ENCODE peak calls at places on chromosomes 12 and 14, in nine cellular contexts. L is upper lobe of right lung, O is kidney, D is fibroblast of pulmonary artery, U is coronary artery, I is astrocyte, X is HFF-Myc, C is fibroblast of the aortic adventitia, P is GM12865. A is an unnamed sample.

GRCh38 chr14:66401447-66402095 is 84.6 kb upstream of the CCDC196 start:
- DNase-seq in O (no peak), D (peak), C (peak), L (no peak), I (no peak), X (no peak), U (no peak), P (peak), A (no peak)

GRCh38 chr12:38911611-38912010 is 6.2 kb upstream of the CPNE8 start:
- DNase-seq in U (no peak), L (no peak), I (no peak), O (no peak), C (no peak), X (no peak), D (no peak), P (no peak), A (peak)

GRCh38 chr14:77318006-77318553 is 2.6 kb downstream of the POMT2 start:
- DNase-seq in L (no peak), I (no peak), X (no peak), U (no peak), C (no peak), P (no peak), O (no peak), D (no peak), A (no peak)

GRCh38 chr12:1217191-1217949 is 226.3 kb downstream of the ERC1 start:
- DNase-seq in D (peak), U (no peak), L (no peak), P (no peak), X (peak), O (no peak), I (peak), C (peak), A (peak)

GRCh38 chr14:43687866-43688265 is 819.2 kb downstream of the FSCB start:
- DNase-seq in I (peak), C (peak), U (no peak), X (no peak), D (peak), O (no peak), P (no peak), L (no peak), A (peak)

GRCh38 chr14:80387563-80387981 is 176.3 kb upstream of the DIO2 start:
- DNase-seq in U (no peak), C (peak), P (no peak), L (no peak), O (no peak), I (peak), D (no peak), X (no peak), A (no peak)

GRCh38 chr12:117072106-117072505 is 27.1 kb downstream of the TESC start:
- DNase-seq in C (no peak), I (no peak), D (no peak), X (no peak), O (no peak), L (no peak), P (no peak), U (no peak), A (no peak)

GRCh38 chr12:40010899-40011774 is 94.7 kb downstream of the SLC2A13 start:
- DNase-seq in U (no peak), L (no peak), X (peak), C (peak), D (peak), I (peak), O (no peak), P (peak), A (peak)

GRCh38 chr12:77943466-77943865 is 112.8 kb downstream of the NAV3 start:
- DNase-seq in C (peak), P (no peak), U (no peak), D (peak), X (no peak), O (no peak), I (peak), L (no peak), A (peak)

GRCh38 chr14:75858375-75858774 is 123.4 kb downstream of the TGFB3 start:
- DNase-seq in D (no peak), P (no peak), I (no peak), U (no peak), X (no peak), O (no peak), L (no peak), C (no peak), A (no peak)

GRCh38 chr12:5889381-5890047 is 55.5 kb downstream of the ANO2 start:
- DNase-seq in U (no peak), P (peak), I (no peak), D (no peak), X (no peak), C (no peak), L (no peak), O (no peak), A (no peak)

GRCh38 chr14:91897121-91897701 is 29.9 kb upstream of the TC2N start:
- DNase-seq in D (peak), L (peak), P (no peak), U (peak), X (no peak), I (peak), O (peak), C (peak), A (peak)
- TF ChIP-seq CTCF in D (no peak), L (no peak), P (no peak), U (no peak), X (no peak), I (no peak), O (no peak), C (no peak), A (no peak)

DNA sequence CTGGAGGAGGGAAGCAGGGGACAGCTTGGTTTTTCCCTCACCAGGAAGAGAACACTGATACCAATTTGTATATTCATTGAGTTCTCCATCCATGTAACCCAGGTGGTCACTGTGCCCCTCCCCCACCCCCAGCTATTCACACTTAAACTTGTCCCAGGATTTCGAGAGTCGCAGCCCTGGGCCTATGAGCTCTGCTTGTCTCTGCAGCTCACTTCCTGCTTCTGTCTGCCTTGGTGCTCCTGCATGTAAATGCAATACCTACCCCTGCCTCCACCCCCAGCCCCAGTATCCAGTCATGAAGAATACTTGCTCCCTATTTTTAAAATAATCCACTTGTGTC is 452.2 kb downstream of the BCL11B start:
- DNase-seq in O (no peak), U (no peak), C (no peak), D (no peak), P (no peak), I (no peak), X (no peak), L (no peak), A (no peak)
- H3K4me3 ChIP-seq in O (no peak), U (no peak), C (no peak), D (no peak), P (no peak), I (no peak), X (no peak), L (no peak), A (no peak)

GRCh38 chr14:90293766-90294471 is 37.6 kb downstream of the PSMC1 start:
- DNase-seq in C (peak), L (no peak), X (no peak), P (no peak), D (no peak), U (no peak), O (no peak), I (no peak), A (no peak)
- TF ChIP-seq CTCF in C (no peak), L (no peak), X (no peak), P (no peak), D (no peak), U (no peak), O (no peak), I (no peak), A (no peak)

DNA sequence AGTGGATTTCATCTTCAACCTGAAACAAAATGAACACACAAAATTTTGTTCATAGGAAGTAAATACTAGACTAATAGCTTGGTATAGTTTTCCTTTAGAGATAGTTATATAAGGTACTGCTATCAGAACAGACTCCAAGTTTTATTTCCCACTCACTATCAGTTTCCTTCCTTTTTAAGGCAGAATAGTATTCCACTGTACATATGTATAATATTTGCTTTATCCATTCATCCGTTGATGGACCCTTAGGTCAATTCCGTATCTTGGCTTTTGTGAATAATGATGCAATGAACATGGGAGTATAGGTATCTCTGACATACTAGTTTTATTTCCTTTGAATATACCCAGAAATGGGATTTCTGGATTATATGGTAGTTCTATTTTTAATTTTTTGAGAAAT is 3.7 kb downstream of the CCNB1IP1 start:
- DNase-seq in O (no peak), X (no peak), D (no peak), L (no peak), P (no peak), I (no peak), C (no peak), U (no peak), A (no peak)
- H3K4me3 ChIP-seq in O (no peak), X (peak), D (no peak), L (no peak), P (no peak), I (no peak), C (no peak), U (no peak), A (no peak)